ENCODE peak calls at places on chromosomes 12 and 14, in four cellular contexts. H, D, S and M are unnamed samples.

GRCh38 chr12:121038861-121039654 is at the start of gene OASL:
- DNase-seq in H (no peak), D (no peak), S (no peak), M (no peak)

GRCh38 chr12:89309815-89310214 is 42.5 kb downstream of the DUSP6 start:
- DNase-seq in D (no peak), S (no peak), H (no peak), M (no peak)

GRCh38 chr14:64478634-64479250 is 13.4 kb downstream of the AKAP5 start:
- DNase-seq in D (no peak), H (no peak), S (no peak), M (no peak)

GRCh38 chr14:73285979-73286378 is 48.7 kb downstream of the PAPLN start:
- DNase-seq in H (no peak), D (no peak), S (no peak), M (no peak)

GRCh38 chr14:76710093-76711010 is 50.9 kb upstream of the VASH1 start:
- DNase-seq in D (peak; percentile 28), H (peak; percentile 50), S (peak; percentile 46), M (peak; percentile 59)

GRCh38 chr12:70908978-70909377 is 11.6 kb downstream of the PTPRR start:
- DNase-seq in D (no peak), S (no peak), H (no peak), M (no peak)

GRCh38 chr12:81809829-81810595 is 50.9 kb upstream of the PPFIA2 start:
- DNase-seq in D (no peak), H (no peak), S (no peak), M (no peak)

GRCh38 chr12:57726884-57727757 is 11.4 kb downstream of the AGAP2 start:
- DNase-seq in S (peak; percentile 77), D (no peak), H (no peak), M (no peak)

GRCh38 chr12:72307229-72307628 is 35.1 kb downstream of the TRHDE start:
- DNase-seq in S (no peak), D (no peak), H (no peak), M (no peak)

GRCh38 chr14:68397827-68398226 is 395.0 kb downstream of the ZFP36L1 start:
- DNase-seq in D (no peak), H (no peak), S (no peak), M (no peak)

GRCh38 chr12:21073129-21073528 is 57.9 kb upstream of the SLCO1B1 start:
- DNase-seq in S (no peak), D (no peak), H (no peak), M (no peak)

GRCh38 chr12:694734-695503 is 31.7 kb upstream of the NINJ2 start:
- DNase-seq in H (no peak), D (peak; percentile 86), S (no peak), M (no peak)

GRCh38 chr14:99524091-99524661 is 43.0 kb downstream of the CCNK start:
- DNase-seq in S (no peak), H (no peak), D (no peak), M (no peak)

GRCh38 chr14:74882103-74882920 is 596 bp downstream of the DLST start:
- DNase-seq in D (no peak), H (peak; percentile 24), S (no peak), M (peak; percentile 53)

GRCh38 chr12:21129352-21129751 is 1.6 kb upstream of the SLCO1B1 start:
- DNase-seq in D (no peak), S (no peak), H (no peak), M (no peak)

GRCh38 chr14:54901380-54902142 is 1.1 kb downstream of the GCH1 start:
- DNase-seq in H (peak; percentile 14), D (no peak), S (no peak), M (no peak)

GRCh38 chr14:68791078-68791983 is 1.5 kb downstream of the ZFP36L1 start:
- DNase-seq in D (no peak), S (peak; percentile 49), H (peak; percentile 38), M (no peak)

GRCh38 chr12:8678661-8679111 is 16.1 kb upstream of the MFAP5 start:
- DNase-seq in H (no peak), S (no peak), D (no peak), M (no peak)

GRCh38 chr14:62162998-62163589 is 400.9 kb downstream of the SNAPC1 start:
- DNase-seq in H (peak; percentile 35), D (peak; percentile 18), S (no peak), M (peak; percentile 26)

GRCh38 chr12:117098361-117099217 is 627 bp downstream of the TESC start:
- DNase-seq in S (peak; percentile 62), D (no peak), H (peak; percentile 37), M (peak; percentile 55)

GRCh38 chr14:103127861-103128598 is 4.8 kb downstream of the TNFAIP2 start:
- DNase-seq in D (no peak), H (no peak), S (no peak), M (no peak)

GRCh38 chr12:332581-333205 is 56.4 kb downstream of the KDM5A start:
- DNase-seq in D (no peak), S (no peak), H (no peak), M (no peak)

GRCh38 chr12:14193623-14194022 is 171.9 kb upstream of the ATF7IP start:
- DNase-seq in S (no peak), H (no peak), D (no peak), M (no peak)

GRCh38 chr14:100472094-100472455 is 115.1 kb downstream of the BEGAIN start:
- DNase-seq in D (no peak), H (no peak), S (no peak), M (no peak)

GRCh38 chr14:26917086-26917485 is 319.3 kb upstream of the NOVA1 start:
- DNase-seq in S (no peak), H (peak; percentile 6), D (peak; percentile 28), M (peak; percentile 3)

GRCh38 chr12:118355838-118356237 is 16.9 kb downstream of the TAOK3 start:
- DNase-seq in S (no peak), H (no peak), D (no peak), M (no peak)

GRCh38 chr12:118358008-118358359 is 14.7 kb downstream of the TAOK3 start:
- DNase-seq in H (no peak), D (no peak), S (no peak), M (no peak)

GRCh38 chr12:118357327-118358007 is 15.2 kb downstream of the TAOK3 start:
- DNase-seq in D (no peak), S (no peak), H (peak; percentile 76), M (peak; percentile 90)

GRCh38 chr12:118354903-118355302 is 17.8 kb downstream of the TAOK3 start:
- DNase-seq in D (no peak), H (no peak), S (no peak), M (no peak)

GRCh38 chr12:118356809-118357326 is 15.8 kb downstream of the TAOK3 start:
- DNase-seq in S (no peak), D (no peak), H (peak; percentile 58), M (peak; percentile 28)
- TF ChIP-seq PHF8 in S (no peak), D (no peak), H (no peak), M (no peak)

GRCh38 chr12:67217647-67218046 is 51.5 kb upstream of the CAND1 start:
- DNase-seq in H (no peak), S (no peak), D (no peak), M (no peak)

GRCh38 chr12:67220065-67220464 is 49.1 kb upstream of the CAND1 start:
- DNase-seq in D (peak; percentile 10), H (peak; percentile 41), S (no peak), M (no peak)

GRCh38 chr12:67223225-67223624 is 45.9 kb upstream of the CAND1 start:
- DNase-seq in D (no peak), S (no peak), H (no peak), M (no peak)

DNA sequence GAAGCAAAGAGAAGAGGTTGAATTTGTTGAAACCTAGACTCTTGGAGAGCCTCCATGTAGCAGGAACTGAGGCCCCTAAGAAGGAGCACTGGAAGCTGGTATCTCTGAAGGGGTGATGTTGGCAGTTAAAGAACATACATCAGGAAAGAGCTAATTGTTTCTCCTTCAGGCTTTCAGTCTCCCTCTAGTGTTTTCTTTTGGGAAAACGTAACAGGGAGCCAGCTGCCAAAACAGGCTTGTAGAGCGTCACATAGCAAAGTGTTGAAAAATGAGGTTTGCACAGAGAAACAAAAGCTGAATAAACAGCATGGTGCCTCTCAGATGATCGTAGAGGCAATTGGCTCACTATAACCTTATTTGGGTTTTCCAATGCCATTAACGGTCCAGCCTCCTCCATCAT is 46.9 kb upstream of the CAND1 start:
- DNase-seq in H (peak; percentile 38), D (no peak), S (no peak), M (no peak)
- TF ChIP-seq PHF8 in H (no peak), D (no peak), S (no peak), M (no peak)

GRCh38 chr14:61146896-61147295 is 134.2 kb downstream of the TMEM30B start:
- DNase-seq in D (no peak), S (no peak), H (no peak), M (no peak)

GRCh38 chr14:61145903-61146411 is 135.2 kb downstream of the TMEM30B start:
- DNase-seq in H (no peak), S (no peak), D (no peak), M (no peak)

GRCh38 chr14:61147898-61148549 is 133.1 kb downstream of the TMEM30B start:
- DNase-seq in S (no peak), D (peak; percentile 57), H (no peak), M (no peak)

GRCh38 chr14:61147369-61147897 is 133.7 kb downstream of the TMEM30B start:
- DNase-seq in S (no peak), H (no peak), D (no peak), M (no peak)

DNA sequence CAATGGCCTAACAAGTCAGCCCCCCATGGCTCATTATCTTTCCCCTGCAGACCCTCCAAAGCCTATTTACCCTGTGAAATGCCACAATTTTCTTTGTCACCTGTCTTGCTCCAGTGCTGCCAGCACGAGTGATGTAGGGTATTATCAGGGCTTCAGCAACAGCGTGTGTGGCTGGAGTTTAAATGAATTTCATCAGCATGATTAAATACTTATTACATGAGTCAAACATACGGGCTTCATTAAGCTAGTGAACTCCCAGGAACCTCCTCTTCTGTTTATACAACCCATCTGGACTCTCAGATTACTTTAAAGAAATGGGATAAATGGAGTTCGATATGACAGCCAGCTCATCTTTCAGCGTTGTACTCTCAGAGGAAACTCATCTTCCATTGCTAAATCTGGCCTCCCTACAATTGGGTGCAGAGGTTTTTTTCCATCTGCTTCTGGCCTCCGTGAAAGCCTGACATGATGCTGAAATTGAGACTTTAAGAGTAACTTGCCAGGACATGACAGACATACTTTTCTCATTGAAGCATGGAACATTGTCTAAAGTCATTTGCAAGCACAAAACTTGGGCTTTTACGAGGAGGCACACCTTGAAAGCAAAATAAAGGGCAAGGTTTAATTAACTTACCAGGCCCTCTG is 135.8 kb downstream of the TMEM30B start:
- DNase-seq in H (no peak), D (no peak), S (no peak), M (no peak)
- TF ChIP-seq PHF8 in H (no peak), D (no peak), S (no peak), M (no peak)

DNA sequence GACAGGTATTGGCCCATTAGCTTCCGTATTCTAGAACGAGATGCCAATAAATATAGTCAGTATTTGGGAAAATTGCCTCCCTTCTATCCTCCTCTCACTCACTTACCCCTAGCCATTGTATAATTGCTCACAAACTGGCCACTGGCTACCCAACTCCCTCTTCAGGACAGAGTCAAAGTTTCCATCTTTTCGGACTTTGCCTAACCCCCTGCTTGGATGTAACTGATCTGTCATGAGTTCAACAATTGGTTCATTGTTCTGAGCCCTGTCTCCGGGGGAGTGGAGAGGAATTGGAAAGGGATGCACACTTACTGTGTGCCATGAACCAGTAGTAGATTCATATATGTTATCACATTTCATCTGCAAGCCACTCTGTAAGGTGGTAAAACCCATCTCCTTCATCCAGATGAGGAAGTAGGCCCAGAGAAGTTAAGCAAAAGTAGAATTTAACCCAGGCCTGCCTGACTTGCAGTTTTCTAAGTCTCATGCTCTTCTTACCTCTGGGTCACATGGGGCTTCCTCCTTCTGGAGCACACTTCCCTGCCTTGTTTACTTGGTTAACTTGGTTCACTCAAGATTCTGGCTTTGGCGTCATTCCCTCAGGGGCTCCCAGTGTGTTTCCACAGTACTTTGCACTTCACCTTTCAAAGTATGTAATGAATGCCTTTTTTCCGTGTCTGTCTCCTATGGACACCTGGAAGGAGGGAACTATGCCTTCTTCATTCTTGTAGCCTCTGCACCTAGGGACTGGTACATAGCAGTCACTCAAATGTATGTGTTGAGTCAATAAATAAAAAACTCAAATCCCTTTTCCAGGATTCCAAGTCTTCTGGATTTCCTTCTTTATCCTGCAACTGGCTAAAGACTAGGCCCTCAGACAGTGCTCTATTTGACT is 12.4 kb downstream of the MYRFL start:
- DNase-seq in S (no peak), H (no peak), D (peak; percentile 65), M (no peak)
- TF ChIP-seq PHF8 in S (no peak), H (no peak), D (no peak), M (no peak)